ENCODE peak calls at places on chromosomes 12 and 14, in eight cellular contexts. B is RWPE2; U is stomach; J is CD4-positive, alpha-beta T cell; C is T-helper 1 cell; I is central memory CD8-positive, alpha-beta T cell; D is nucleus accumbens; Z is stimulated activated CD8-positive, alpha-beta memory T cell treated with anti-CD3 and anti-CD28 coated beads, Interleukin-2, amount 100 ng/mL, for 1 hour. K is an unnamed sample.

GRCh38 chr14:31243860-31244259 is 36.3 kb upstream of the HECTD1 start:
- DNase-seq in U (peak), D (peak), C (no peak), I (no peak), Z (no peak), B (peak), J (no peak), K (no peak)

GRCh38 chr12:113242018-113242418 is 20.8 kb downstream of the TPCN1 start:
- DNase-seq in U (peak), I (no peak), B (peak), C (no peak), D (no peak), Z (no peak), J (no peak), K (no peak)

GRCh38 chr12:9707864-9708808 is 24.8 kb downstream of the CLECL1 start:
- DNase-seq in C (peak), J (peak), Z (peak), B (no peak), D (peak), U (peak), I (peak), K (peak)

GRCh38 chr12:48307269-48307668 is 43.5 kb downstream of the ZNF641 start:
- DNase-seq in D (no peak), I (no peak), U (no peak), C (no peak), J (no peak), Z (no peak), B (no peak), K (no peak)

GRCh38 chr12:89992668-89993401 is 284.2 kb upstream of the ATP2B1 start:
- DNase-seq in C (no peak), I (no peak), Z (no peak), D (no peak), U (no peak), B (no peak), J (no peak), K (no peak)

GRCh38 chr12:57546438-57547365 is at the start of gene DCTN2:
- DNase-seq in I (peak), B (peak), C (peak), D (peak), J (peak), Z (peak), U (peak), K (peak)

GRCh38 chr14:53953828-53954550 is 2.6 kb downstream of the BMP4 start:
- DNase-seq in C (no peak), U (no peak), B (peak), I (no peak), J (no peak), D (peak), Z (no peak), K (no peak)

GRCh38 chr14:74459289-74459946 is 33.4 kb upstream of the SYNDIG1L start:
- DNase-seq in C (no peak), U (no peak), D (no peak), I (no peak), J (peak), Z (peak), B (no peak), K (peak)

GRCh38 chr14:75662966-75663365 is 1.9 kb downstream of the TTLL5 start:
- DNase-seq in I (no peak), D (no peak), B (no peak), Z (no peak), J (no peak), U (no peak), C (no peak), K (no peak)

GRCh38 chr14:90111895-90112534 is 50.2 kb downstream of the KCNK13 start:
- DNase-seq in Z (no peak), D (peak), C (no peak), I (no peak), J (no peak), B (no peak), U (no peak), K (no peak)

GRCh38 chr14:20662968-20663731 is 21.2 kb upstream of the RNASE4 start:
- DNase-seq in I (peak), D (peak), U (peak), B (peak), C (peak), Z (peak), J (peak), K (peak)

GRCh38 chr12:85814116-85814515 is 22.1 kb downstream of the RASSF9 start:
- DNase-seq in Z (no peak), I (no peak), J (no peak), U (no peak), B (no peak), C (no peak), D (no peak), K (no peak)

GRCh38 chr12:71312767-71313375 is 126.7 kb upstream of the LGR5 start:
- DNase-seq in D (no peak), Z (no peak), B (no peak), C (no peak), I (no peak), J (no peak), U (no peak), K (no peak)

GRCh38 chr14:106564058-106564643 is 1037.8 kb downstream of the TMEM121 start:
- DNase-seq in U (no peak), Z (peak), B (no peak), D (no peak), I (peak), C (peak), J (peak), K (peak)

GRCh38 chr14:54593860-54594259 is 26.9 kb downstream of the SAMD4A start:
- DNase-seq in B (no peak), U (no peak), D (no peak), J (no peak), Z (no peak), C (no peak), I (no peak), K (no peak)

GRCh38 chr12:6478406-6478805 is 7.9 kb upstream of the VAMP1 start:
- DNase-seq in D (no peak), I (no peak), Z (no peak), C (no peak), J (no peak), B (no peak), U (no peak), K (no peak)

GRCh38 chr14:48973136-48973535 is 613.0 kb downstream of the RPS29 start:
- DNase-seq in Z (no peak), C (no peak), J (no peak), I (no peak), U (no peak), B (no peak), D (no peak), K (no peak)

GRCh38 chr12:6635856-6636521 is at the start of gene LPAR5:
- DNase-seq in J (no peak), D (no peak), C (no peak), I (no peak), U (peak), B (peak), Z (no peak), K (no peak)

GRCh38 chr12:124862768-124863408 is 776 bp downstream of the SCARB1 start:
- DNase-seq in D (peak), B (no peak), I (no peak), U (no peak), J (no peak), C (no peak), Z (no peak), K (no peak)

GRCh38 chr14:95025218-95025617 is 132.1 kb downstream of the DICER1 start:
- DNase-seq in U (no peak), I (no peak), D (no peak), C (no peak), J (no peak), B (no peak), Z (no peak), K (no peak)

GRCh38 chr12:32070370-32070769 is 36.3 kb upstream of the BICD1 start:
- DNase-seq in U (no peak), Z (no peak), I (no peak), B (no peak), C (no peak), J (no peak), D (no peak), K (no peak)

GRCh38 chr12:32047846-32048245 is 58.8 kb upstream of the BICD1 start:
- DNase-seq in B (no peak), C (no peak), U (no peak), J (no peak), Z (no peak), I (no peak), D (no peak), K (no peak)

GRCh38 chr14:69685217-69685616 is 73.8 kb downstream of the SUSD6 start:
- DNase-seq in C (no peak), U (no peak), B (peak), J (peak), I (no peak), D (no peak), Z (peak), K (no peak)

K was measured in memory B cell.